ENCODE peak calls at places on chromosomes 7 and 10, in six cellular contexts. One of them, this sample, is unnamed.

GRCh38 chr7:29955799-29956476 is 33.7 kb downstream of the SCRN1 start:
- DNase-seq in colonic mucosa: no peak
- DNase-seq in mesendoderm: no peak
- DNase-seq in CD8-positive, alpha-beta memory T cell: no peak
- DNase-seq in stomach: no peak
- DNase-seq in body of pancreas: peak
- DNase-seq in this sample: no peak

GRCh38 chr7:151065516-151065915 is 6.1 kb downstream of the SLC4A2 start:
- DNase-seq in colonic mucosa: no peak
- DNase-seq in body of pancreas: no peak
- DNase-seq in stomach: no peak
- DNase-seq in CD8-positive, alpha-beta memory T cell: no peak
- DNase-seq in mesendoderm: no peak
- DNase-seq in this sample: no peak

GRCh38 chr10:43258032-43258921 is 8.6 kb downstream of the RASGEF1A start:
- DNase-seq in mesendoderm: no peak
- DNase-seq in CD8-positive, alpha-beta memory T cell: no peak
- DNase-seq in colonic mucosa: no peak
- DNase-seq in body of pancreas: no peak
- DNase-seq in stomach: peak
- DNase-seq in this sample: peak

GRCh38 chr10:89389254-89389653 is 3.2 kb upstream of the IFIT1 start:
- DNase-seq in CD8-positive, alpha-beta memory T cell: no peak
- DNase-seq in colonic mucosa: no peak
- DNase-seq in mesendoderm: peak
- DNase-seq in body of pancreas: no peak
- DNase-seq in stomach: no peak
- DNase-seq in this sample: no peak

GRCh38 chr7:124489925-124490324 is 275.7 kb downstream of the GPR37 start:
- DNase-seq in mesendoderm: no peak
- DNase-seq in CD8-positive, alpha-beta memory T cell: no peak
- DNase-seq in body of pancreas: no peak
- DNase-seq in colonic mucosa: no peak
- DNase-seq in stomach: no peak
- DNase-seq in this sample: no peak

GRCh38 chr10:1117651-1118050 is 61.5 kb downstream of the WDR37 start:
- DNase-seq in mesendoderm: no peak
- DNase-seq in body of pancreas: no peak
- DNase-seq in colonic mucosa: no peak
- DNase-seq in stomach: no peak
- DNase-seq in CD8-positive, alpha-beta memory T cell: peak
- DNase-seq in this sample: peak

GRCh38 chr7:103106336-103107070 is 31.6 kb downstream of the ARMC10 start:
- DNase-seq in mesendoderm: peak
- DNase-seq in body of pancreas: no peak
- DNase-seq in CD8-positive, alpha-beta memory T cell: no peak
- DNase-seq in colonic mucosa: no peak
- DNase-seq in stomach: no peak
- DNase-seq in this sample: no peak

GRCh38 chr10:24873281-24873683 is 79.1 kb downstream of the PRTFDC1 start:
- DNase-seq in colonic mucosa: no peak
- DNase-seq in CD8-positive, alpha-beta memory T cell: no peak
- DNase-seq in stomach: no peak
- DNase-seq in body of pancreas: peak
- DNase-seq in mesendoderm: peak
- DNase-seq in this sample: no peak

GRCh38 chr10:6759961-6760360 is 179.9 kb upstream of the PRKCQ start:
- DNase-seq in mesendoderm: no peak
- DNase-seq in CD8-positive, alpha-beta memory T cell: no peak
- DNase-seq in stomach: no peak
- DNase-seq in colonic mucosa: no peak
- DNase-seq in body of pancreas: no peak
- DNase-seq in this sample: no peak

GRCh38 chr7:91656486-91657237 is 223.8 kb downstream of the MTERF1 start:
- DNase-seq in stomach: no peak
- DNase-seq in colonic mucosa: no peak
- DNase-seq in mesendoderm: peak
- DNase-seq in body of pancreas: no peak
- DNase-seq in CD8-positive, alpha-beta memory T cell: no peak
- DNase-seq in this sample: no peak

GRCh38 chr7:27700501-27700900 is 37.8 kb upstream of the HIBADH start:
- DNase-seq in CD8-positive, alpha-beta memory T cell: no peak
- DNase-seq in body of pancreas: no peak
- DNase-seq in stomach: no peak
- DNase-seq in colonic mucosa: no peak
- DNase-seq in mesendoderm: no peak
- DNase-seq in this sample: no peak

GRCh38 chr7:2029211-2029905 is 203.4 kb downstream of the MAD1L1 start:
- DNase-seq in stomach: no peak
- DNase-seq in mesendoderm: no peak
- DNase-seq in colonic mucosa: no peak
- DNase-seq in CD8-positive, alpha-beta memory T cell: no peak
- DNase-seq in body of pancreas: no peak
- DNase-seq in this sample: no peak

GRCh38 chr10:127922675-127923366 is 15.9 kb downstream of the PTPRE start:
- DNase-seq in stomach: peak
- DNase-seq in body of pancreas: peak
- DNase-seq in CD8-positive, alpha-beta memory T cell: no peak
- DNase-seq in mesendoderm: no peak
- DNase-seq in colonic mucosa: no peak
- DNase-seq in this sample: peak

GRCh38 chr10:90417056-90417455 is 440.8 kb downstream of the HTR7 start:
- DNase-seq in colonic mucosa: no peak
- DNase-seq in mesendoderm: no peak
- DNase-seq in body of pancreas: no peak
- DNase-seq in stomach: no peak
- DNase-seq in CD8-positive, alpha-beta memory T cell: no peak
- DNase-seq in this sample: no peak
- H3K27ac ChIP-seq in colonic mucosa: no peak
- H3K27ac ChIP-seq in mesendoderm: no peak
- H3K27ac ChIP-seq in body of pancreas: no peak
- H3K27ac ChIP-seq in stomach: no peak
- H3K27ac ChIP-seq in CD8-positive, alpha-beta memory T cell: no peak
- H3K27ac ChIP-seq in this sample: no peak

GRCh38 chr10:8069108-8069507 is 14.6 kb downstream of the GATA3 start:
- DNase-seq in body of pancreas: no peak
- DNase-seq in colonic mucosa: no peak
- DNase-seq in mesendoderm: no peak
- DNase-seq in stomach: no peak
- DNase-seq in CD8-positive, alpha-beta memory T cell: no peak
- DNase-seq in this sample: no peak

GRCh38 chr10:8065651-8066050 is 11.2 kb downstream of the GATA3 start:
- DNase-seq in body of pancreas: no peak
- DNase-seq in CD8-positive, alpha-beta memory T cell: no peak
- DNase-seq in mesendoderm: no peak
- DNase-seq in stomach: no peak
- DNase-seq in colonic mucosa: no peak
- DNase-seq in this sample: no peak

GRCh38 chr10:8064436-8064835 is 9.9 kb downstream of the GATA3 start:
- DNase-seq in body of pancreas: no peak
- DNase-seq in colonic mucosa: no peak
- DNase-seq in mesendoderm: no peak
- DNase-seq in stomach: no peak
- DNase-seq in CD8-positive, alpha-beta memory T cell: no peak
- DNase-seq in this sample: no peak

GRCh38 chr10:8066146-8066545 is 11.7 kb downstream of the GATA3 start:
- DNase-seq in CD8-positive, alpha-beta memory T cell: no peak
- DNase-seq in stomach: no peak
- DNase-seq in colonic mucosa: no peak
- DNase-seq in mesendoderm: no peak
- DNase-seq in body of pancreas: no peak
- DNase-seq in this sample: no peak

GRCh38 chr10:8066797-8067196 is 12.3 kb downstream of the GATA3 start:
- DNase-seq in stomach: no peak
- DNase-seq in CD8-positive, alpha-beta memory T cell: no peak
- DNase-seq in mesendoderm: no peak
- DNase-seq in body of pancreas: no peak
- DNase-seq in colonic mucosa: no peak
- DNase-seq in this sample: no peak
- H3K27ac ChIP-seq in stomach: no peak
- H3K27ac ChIP-seq in CD8-positive, alpha-beta memory T cell: no peak
- H3K27ac ChIP-seq in mesendoderm: no peak
- H3K27ac ChIP-seq in body of pancreas: no peak
- H3K27ac ChIP-seq in colonic mucosa: no peak
- H3K27ac ChIP-seq in this sample: no peak

GRCh38 chr7:140638311-140638791 is 2.3 kb downstream of the DENND2A start:
- DNase-seq in body of pancreas: no peak
- DNase-seq in CD8-positive, alpha-beta memory T cell: no peak
- DNase-seq in colonic mucosa: no peak
- DNase-seq in stomach: no peak
- DNase-seq in mesendoderm: peak
- DNase-seq in this sample: no peak

GRCh38 chr7:140640060-140640611 is 477 bp downstream of the DENND2A start:
- DNase-seq in CD8-positive, alpha-beta memory T cell: peak
- DNase-seq in mesendoderm: peak
- DNase-seq in colonic mucosa: no peak
- DNase-seq in body of pancreas: no peak
- DNase-seq in stomach: peak
- DNase-seq in this sample: no peak

GRCh38 chr7:140641532-140642191 is 1.0 kb upstream of the DENND2A start:
- DNase-seq in mesendoderm: peak
- DNase-seq in colonic mucosa: no peak
- DNase-seq in stomach: no peak
- DNase-seq in CD8-positive, alpha-beta memory T cell: no peak
- DNase-seq in body of pancreas: no peak
- DNase-seq in this sample: no peak

GRCh38 chr7:140640727-140641531 is at the start of gene DENND2A:
- DNase-seq in mesendoderm: peak
- DNase-seq in colonic mucosa: peak
- DNase-seq in CD8-positive, alpha-beta memory T cell: no peak
- DNase-seq in body of pancreas: peak
- DNase-seq in stomach: peak
- DNase-seq in this sample: no peak

GRCh38 chr7:140639366-140640053 is 1.1 kb downstream of the DENND2A start:
- DNase-seq in mesendoderm: peak
- DNase-seq in stomach: no peak
- DNase-seq in body of pancreas: peak
- DNase-seq in colonic mucosa: no peak
- DNase-seq in CD8-positive, alpha-beta memory T cell: no peak
- DNase-seq in this sample: no peak
- H3K27ac ChIP-seq in mesendoderm: no peak
- H3K27ac ChIP-seq in stomach: peak
- H3K27ac ChIP-seq in body of pancreas: no peak
- H3K27ac ChIP-seq in colonic mucosa: peak
- H3K27ac ChIP-seq in CD8-positive, alpha-beta memory T cell: no peak
- H3K27ac ChIP-seq in this sample: peak

DNA sequence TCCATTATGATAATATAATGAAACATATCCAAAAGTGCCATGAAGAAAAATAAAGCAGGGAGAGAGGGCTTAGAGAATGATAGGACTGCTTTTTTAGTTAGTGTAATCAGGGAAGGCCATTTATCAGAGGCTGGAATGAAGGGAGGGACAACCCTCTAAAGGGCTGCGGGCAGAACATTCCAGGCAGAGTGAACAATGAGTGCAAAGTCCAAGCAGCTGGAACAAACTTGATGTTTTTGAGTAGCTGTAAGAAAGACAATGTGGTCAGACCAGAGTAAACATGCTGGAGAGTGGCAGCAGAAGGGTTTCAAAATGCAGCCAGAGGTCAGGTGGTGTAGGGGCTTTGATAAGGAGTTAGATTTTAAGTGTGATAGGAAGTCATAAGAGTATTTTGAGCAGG is 65.6 kb upstream of the CCDC6 start:
- DNase-seq in colonic mucosa: peak
- DNase-seq in mesendoderm: peak
- DNase-seq in CD8-positive, alpha-beta memory T cell: no peak
- DNase-seq in stomach: peak
- DNase-seq in body of pancreas: peak
- DNase-seq in this sample: no peak
- H3K27ac ChIP-seq in colonic mucosa: no peak
- H3K27ac ChIP-seq in mesendoderm: no peak
- H3K27ac ChIP-seq in CD8-positive, alpha-beta memory T cell: no peak
- H3K27ac ChIP-seq in stomach: peak
- H3K27ac ChIP-seq in body of pancreas: peak
- H3K27ac ChIP-seq in this sample: no peak

GRCh38 chr7:43034535-43035002 is 77.9 kb upstream of the HECW1 start:
- DNase-seq in stomach: no peak
- DNase-seq in mesendoderm: no peak
- DNase-seq in colonic mucosa: no peak
- DNase-seq in body of pancreas: no peak
- DNase-seq in CD8-positive, alpha-beta memory T cell: no peak
- DNase-seq in this sample: no peak
- H3K27ac ChIP-seq in stomach: no peak
- H3K27ac ChIP-seq in mesendoderm: no peak
- H3K27ac ChIP-seq in colonic mucosa: no peak
- H3K27ac ChIP-seq in body of pancreas: no peak
- H3K27ac ChIP-seq in CD8-positive, alpha-beta memory T cell: no peak
- H3K27ac ChIP-seq in this sample: no peak

GRCh38 chr10:100727808-100728207 is 17.6 kb upstream of the PAX2 start:
- DNase-seq in body of pancreas: no peak
- DNase-seq in colonic mucosa: no peak
- DNase-seq in stomach: no peak
- DNase-seq in mesendoderm: no peak
- DNase-seq in CD8-positive, alpha-beta memory T cell: no peak
- DNase-seq in this sample: no peak
- H3K27ac ChIP-seq in body of pancreas: no peak
- H3K27ac ChIP-seq in colonic mucosa: no peak
- H3K27ac ChIP-seq in stomach: no peak
- H3K27ac ChIP-seq in mesendoderm: no peak
- H3K27ac ChIP-seq in CD8-positive, alpha-beta memory T cell: no peak
- H3K27ac ChIP-seq in this sample: no peak

GRCh38 chr10:78543026-78543748 is 509.5 kb downstream of the RPS24 start:
- DNase-seq in mesendoderm: no peak
- DNase-seq in body of pancreas: peak
- DNase-seq in colonic mucosa: no peak
- DNase-seq in stomach: no peak
- DNase-seq in CD8-positive, alpha-beta memory T cell: no peak
- DNase-seq in this sample: peak
- H3K27ac ChIP-seq in mesendoderm: no peak
- H3K27ac ChIP-seq in body of pancreas: no peak
- H3K27ac ChIP-seq in colonic mucosa: peak
- H3K27ac ChIP-seq in stomach: peak
- H3K27ac ChIP-seq in CD8-positive, alpha-beta memory T cell: no peak
- H3K27ac ChIP-seq in this sample: no peak

GRCh38 chr7:107208046-107208458 is 39.2 kb downstream of the HBP1 start:
- DNase-seq in CD8-positive, alpha-beta memory T cell: no peak
- DNase-seq in stomach: no peak
- DNase-seq in mesendoderm: no peak
- DNase-seq in colonic mucosa: no peak
- DNase-seq in body of pancreas: no peak
- DNase-seq in this sample: no peak
- H3K27ac ChIP-seq in CD8-positive, alpha-beta memory T cell: no peak
- H3K27ac ChIP-seq in stomach: peak
- H3K27ac ChIP-seq in mesendoderm: no peak
- H3K27ac ChIP-seq in colonic mucosa: no peak
- H3K27ac ChIP-seq in body of pancreas: no peak
- H3K27ac ChIP-seq in this sample: peak

GRCh38 chr10:69439350-69439739 is 11.9 kb upstream of the TSPAN15 start:
- DNase-seq in body of pancreas: peak
- DNase-seq in mesendoderm: no peak
- DNase-seq in stomach: no peak
- DNase-seq in CD8-positive, alpha-beta memory T cell: no peak
- DNase-seq in colonic mucosa: peak
- DNase-seq in this sample: no peak
- H3K27ac ChIP-seq in body of pancreas: peak
- H3K27ac ChIP-seq in mesendoderm: no peak
- H3K27ac ChIP-seq in stomach: peak
- H3K27ac ChIP-seq in CD8-positive, alpha-beta memory T cell: no peak
- H3K27ac ChIP-seq in colonic mucosa: peak
- H3K27ac ChIP-seq in this sample: no peak

This sample was measured in coronary artery.